ENCODE peak calls at places on chromosome 18, in eight cellular contexts. U is AG04450, O is neural crest cell, N is upper lobe of left lung, Q is K562, M is GM06990, E is right lobe of liver, V is kidney. Z is an unnamed sample.

GRCh38 chr18:8844721-8845148 is 139.4 kb downstream of the MTCL1 start:
- DNase-seq in U (no peak), O (no peak), N (no peak), Q (no peak), M (no peak), E (no peak), V (no peak), Z (no peak)

GRCh38 chr18:78753240-78753639 is 226.4 kb upstream of the SALL3 start:
- DNase-seq in U (no peak), O (no peak), N (no peak), Q (no peak), M (no peak), E (peak), V (no peak), Z (no peak)

GRCh38 chr18:37552296-37552695 is 13.3 kb downstream of the CELF4 start:
- DNase-seq in U (no peak), O (no peak), N (no peak), Q (no peak), M (no peak), E (no peak), V (no peak), Z (no peak)

GRCh38 chr18:35458677-35459441 is 38.9 kb downstream of the INO80C start:
- DNase-seq in U (peak), O (no peak), N (peak), Q (peak), M (no peak), E (peak), V (peak), Z (no peak)

GRCh38 chr18:80171190-80171872 is 62.3 kb downstream of the ADNP2 start:
- DNase-seq in U (peak), O (peak), N (no peak), Q (peak), M (peak), E (peak), V (peak), Z (peak)

GRCh38 chr18:832085-832681 is 20.1 kb upstream of the YES1 start:
- DNase-seq in U (no peak), O (no peak), N (no peak), Q (peak), M (no peak), E (peak), V (no peak), Z (no peak)

GRCh38 chr18:9297007-9297393 is 37.6 kb upstream of the TWSG1 start:
- DNase-seq in U (no peak), O (no peak), N (no peak), Q (no peak), M (no peak), E (no peak), V (peak), Z (no peak)

GRCh38 chr18:78725426-78725825 is 254.2 kb upstream of the SALL3 start:
- DNase-seq in U (no peak), O (no peak), N (no peak), Q (no peak), M (no peak), E (peak), V (no peak), Z (no peak)

GRCh38 chr18:21243041-21243431 is 1.0 kb downstream of the GREB1L start:
- DNase-seq in U (no peak), O (no peak), N (no peak), Q (no peak), M (no peak), E (peak), V (no peak), Z (no peak)

GRCh38 chr18:21241224-21242131 is 554 bp upstream of the GREB1L start:
- DNase-seq in U (no peak), O (peak), N (no peak), Q (no peak), M (no peak), E (peak), V (no peak), Z (no peak)

GRCh38 chr18:21242141-21243040 is at the start of gene GREB1L:
- DNase-seq in U (no peak), O (peak), N (no peak), Q (no peak), M (peak), E (peak), V (peak), Z (no peak)
- TF ChIP-seq CTCF in U (no peak), O (peak), N (no peak), Q (peak), M (no peak), E (peak), V (no peak), Z (no peak)

DNA sequence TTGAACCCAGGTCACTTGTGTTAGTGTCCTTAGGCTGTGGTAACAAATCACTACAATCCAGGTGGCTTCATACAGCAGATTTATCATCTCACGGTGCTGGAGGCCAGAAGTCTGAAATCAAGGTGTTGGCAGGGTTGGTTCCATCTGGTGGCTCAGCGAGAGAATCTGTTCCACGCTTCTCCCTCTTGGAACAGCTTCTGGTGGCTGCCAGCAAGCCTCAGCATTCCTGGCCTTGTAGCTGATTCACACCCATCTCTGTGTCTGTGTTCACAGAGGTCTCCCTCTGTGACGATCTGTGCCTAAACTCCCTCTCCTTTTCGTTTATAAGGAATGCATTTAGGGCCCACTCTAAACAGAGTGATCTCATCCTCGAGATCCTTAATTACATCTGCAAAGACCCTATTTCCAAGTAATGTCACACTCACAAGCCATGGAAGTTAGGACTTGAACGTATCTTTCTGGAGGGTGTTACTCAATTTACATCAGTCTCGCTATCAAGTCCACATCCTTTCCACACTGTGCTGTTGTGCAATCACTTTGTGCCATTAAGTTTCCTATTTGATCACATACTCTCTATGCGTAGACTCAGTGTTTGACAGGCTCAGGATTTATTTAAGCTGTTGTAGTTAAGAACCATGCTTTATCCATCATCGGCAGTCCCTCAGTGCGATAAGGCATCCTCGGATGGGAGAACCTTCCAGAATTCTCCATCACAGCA is 164.4 kb downstream of the SOCS6 start:
- DNase-seq in U (no peak), O (no peak), N (no peak), Q (no peak), M (no peak), E (no peak), V (no peak), Z (no peak)
- TF ChIP-seq CTCF in U (no peak), O (no peak), N (no peak), Q (no peak), M (no peak), E (no peak), V (no peak), Z (no peak)

GRCh38 chr18:12934454-12935071 is 13.2 kb upstream of the SEH1L start:
- DNase-seq in U (peak), O (peak), N (peak), Q (peak), M (no peak), E (peak), V (peak), Z (peak)
- TF ChIP-seq CTCF in U (peak), O (peak), N (peak), Q (peak), M (peak), E (peak), V (peak), Z (peak)

DNA sequence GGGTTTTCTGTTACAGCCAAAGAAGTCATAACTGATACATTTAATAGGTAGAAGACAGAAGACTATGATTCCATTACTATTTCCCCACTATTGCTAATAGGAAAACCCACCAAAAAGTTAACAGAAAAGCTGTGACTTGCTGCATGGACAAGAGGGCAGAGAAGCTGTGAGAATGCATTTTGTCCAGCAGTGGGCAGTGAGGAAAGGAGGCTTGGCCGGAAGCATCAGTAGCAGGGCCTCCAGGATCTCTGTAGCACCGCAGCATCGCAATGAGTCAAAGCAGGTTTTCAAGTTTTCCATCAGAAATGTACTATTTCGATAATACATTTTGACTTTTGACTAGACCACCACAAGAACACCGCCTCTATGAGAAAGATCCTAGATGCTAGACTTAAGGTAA is 24.9 kb downstream of the MYO5B start:
- DNase-seq in U (no peak), O (no peak), N (no peak), Q (no peak), M (no peak), E (no peak), V (no peak), Z (no peak)
- TF ChIP-seq CTCF in U (no peak), O (no peak), N (no peak), Q (peak), M (no peak), E (no peak), V (no peak), Z (no peak)

DNA sequence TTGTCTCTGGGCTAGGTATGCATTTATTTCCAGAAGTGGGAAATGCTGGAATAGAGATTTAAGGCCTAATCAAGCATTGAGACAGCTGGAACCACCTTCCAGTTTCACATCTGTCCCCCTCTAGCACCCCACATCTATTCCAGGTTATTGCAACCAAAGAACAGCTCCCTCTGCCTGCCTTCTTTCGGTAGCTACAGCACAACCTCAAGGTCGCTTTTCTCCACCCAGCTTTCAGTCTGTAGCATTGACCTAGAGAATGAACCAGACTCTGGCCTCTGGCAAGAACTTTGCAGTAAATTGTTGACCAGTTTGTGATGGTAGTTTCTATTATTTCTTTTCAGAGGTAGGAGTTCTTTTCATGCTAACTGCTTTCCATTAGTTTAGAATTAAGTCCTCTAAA is 484.2 kb downstream of the DLGAP1 start:
- DNase-seq in U (no peak), O (no peak), N (no peak), Q (peak), M (no peak), E (no peak), V (no peak), Z (no peak)
- TF ChIP-seq CTCF in U (peak), O (no peak), N (no peak), Q (peak), M (peak), E (no peak), V (peak), Z (no peak)